ENCODE peak calls at places on chromosomes 13 and 19, in five cellular contexts. O, X, F, J and Q are unnamed samples.

GRCh38 chr19:35000647-35001501 is 751 bp downstream of the GRAMD1A start:
- DNase-seq in O (peak; percentile 72), X (peak; percentile 64), F (no peak), J (no peak), Q (peak; percentile 53)

GRCh38 chr19:40771101-40771539 is 4.2 kb upstream of the MIA start:
- DNase-seq in O (peak; percentile 38), X (no peak), F (no peak), J (no peak), Q (peak; percentile 26)

GRCh38 chr13:32638739-32639138 is 52.5 kb downstream of the PDS5B start:
- DNase-seq in O (no peak), X (no peak), F (no peak), J (no peak), Q (no peak)

GRCh38 chr13:113836917-113837553 is 26.8 kb downstream of the GAS6 start:
- DNase-seq in O (no peak), X (peak; percentile 46), F (peak; percentile 80), J (peak; percentile 90), Q (peak; percentile 63)

GRCh38 chr13:113096052-113096744 is 9.4 kb upstream of the F7 start:
- DNase-seq in O (no peak), X (no peak), F (no peak), J (no peak), Q (no peak)

GRCh38 chr19:10193666-10194499 is 870 bp downstream of the DNMT1 start:
- DNase-seq in O (no peak), X (peak; percentile 43), F (no peak), J (no peak), Q (peak; percentile 86)

GRCh38 chr19:43633520-43633919 is 6.1 kb downstream of the CADM4 start:
- DNase-seq in O (no peak), X (no peak), F (no peak), J (no peak), Q (no peak)

GRCh38 chr13:40235160-40235796 is 431.2 kb downstream of the FOXO1 start:
- DNase-seq in O (no peak), X (no peak), F (no peak), J (no peak), Q (peak; percentile 26)

GRCh38 chr13:25901460-25902376 is 150.1 kb downstream of the SHISA2 start:
- DNase-seq in O (peak; percentile 87), X (peak; percentile 39), F (no peak), J (no peak), Q (peak; percentile 90)

GRCh38 chr19:58001895-58002369 is 688 bp downstream of the ZNF606 start:
- DNase-seq in O (no peak), X (peak; percentile 44), F (no peak), J (no peak), Q (peak; percentile 40)

GRCh38 chr19:19113040-19113541 is 25.2 kb downstream of the TMEM161A start:
- DNase-seq in O (no peak), X (peak; percentile 54), F (no peak), J (peak; percentile 70), Q (peak; percentile 67)

GRCh38 chr19:53394974-53395839 is at the start of gene ZNF765:
- DNase-seq in O (peak; percentile 93), X (peak; percentile 93), F (peak; percentile 61), J (peak; percentile 92), Q (peak; percentile 93)

GRCh38 chr19:56671613-56671994 is at the start of gene ZNF835:
- DNase-seq in O (peak; percentile 76), X (no peak), F (no peak), J (peak; percentile 93), Q (no peak)

GRCh38 chr19:4877753-4878490 is 10.5 kb upstream of the PLIN3 start:
- DNase-seq in O (no peak), X (no peak), F (no peak), J (no peak), Q (no peak)

GRCh38 chr13:78241278-78241919 is 322.8 kb upstream of the EDNRB start:
- DNase-seq in O (no peak), X (peak; percentile 25), F (no peak), J (peak; percentile 41), Q (peak; percentile 66)

GRCh38 chr19:58009666-58010301 is 7.2 kb upstream of the ZNF606 start:
- DNase-seq in O (peak; percentile 54), X (peak; percentile 72), F (no peak), J (peak; percentile 95), Q (peak; percentile 88)

GRCh38 chr19:13652810-13653590 is 111.3 kb upstream of the MRI1 start:
- DNase-seq in O (no peak), X (no peak), F (no peak), J (no peak), Q (no peak)

GRCh38 chr19:1468274-1469199 is 10.5 kb downstream of the C19orf25 start:
- DNase-seq in O (no peak), X (peak; percentile 79), F (no peak), J (no peak), Q (peak; percentile 54)

GRCh38 chr13:109684836-109685602 is 101.4 kb downstream of the IRS2 start:
- DNase-seq in O (no peak), X (no peak), F (no peak), J (no peak), Q (no peak)

GRCh38 chr13:110251227-110251791 is 55.6 kb downstream of the COL4A1 start:
- DNase-seq in O (no peak), X (no peak), F (no peak), J (no peak), Q (no peak)

GRCh38 chr19:47863514-47863936 is 4.5 kb downstream of the TPRX2 start:
- DNase-seq in O (peak; percentile 54), X (peak; percentile 91), F (no peak), J (peak; percentile 99), Q (peak; percentile 75)

GRCh38 chr13:51453959-51454703 is 1.3 kb upstream of the INTS6 start:
- DNase-seq in O (no peak), X (peak; percentile 30), F (no peak), J (peak; percentile 48), Q (peak; percentile 29)

GRCh38 chr19:56751078-56751489 is 79.5 kb upstream of the ZNF835 start:
- DNase-seq in O (no peak), X (no peak), F (no peak), J (no peak), Q (no peak)

GRCh38 chr13:59112375-59112774 is 1051.4 kb downstream of the DIAPH3 start:
- DNase-seq in O (no peak), X (no peak), F (no peak), J (peak; percentile 7), Q (peak; percentile 51)

GRCh38 chr13:42876810-42877550 is 95.6 kb downstream of the FAM216B start:
- DNase-seq in O (no peak), X (no peak), F (peak; percentile 20), J (no peak), Q (peak; percentile 78)

GRCh38 chr19:4267101-4267900 is 11.8 kb upstream of the SHD start:
- DNase-seq in O (peak; percentile 30), X (peak; percentile 78), F (no peak), J (peak; percentile 69), Q (peak; percentile 78)

GRCh38 chr19:13404236-13404635 is 102.0 kb downstream of the CACNA1A start:
- DNase-seq in O (no peak), X (no peak), F (no peak), J (no peak), Q (no peak)

GRCh38 chr13:79402074-79402635 is 3.9 kb downstream of the RBM26 start:
- DNase-seq in O (no peak), X (no peak), F (no peak), J (no peak), Q (no peak)

GRCh38 chr13:24153979-24154378 is 6.5 kb upstream of the SPATA13 start:
- DNase-seq in O (no peak), X (no peak), F (no peak), J (no peak), Q (no peak)

GRCh38 chr19:10104665-10105221 is 1.4 kb upstream of the PPAN start:
- DNase-seq in O (peak; percentile 88), X (peak; percentile 80), F (no peak), J (no peak), Q (no peak)

GRCh38 chr19:1243768-1244692 is 2.5 kb downstream of the ATP5F1D start:
- DNase-seq in O (peak; percentile 82), X (peak; percentile 92), F (no peak), J (peak; percentile 84), Q (peak; percentile 85)

GRCh38 chr13:40920826-40921225 is 98.3 kb downstream of the ELF1 start:
- DNase-seq in O (no peak), X (no peak), F (no peak), J (no peak), Q (peak; percentile 63)

GRCh38 chr13:28283600-28283999 is 145.3 kb downstream of the PAN3 start:
- DNase-seq in O (no peak), X (no peak), F (no peak), J (no peak), Q (no peak)